ENCODE peak calls at places on chromosome 13, in four cellular contexts. One of them, this sample, is unnamed.

GRCh38 chr13:26760835-26761582 is 423 bp upstream of the GPR12 start:
- DNase-seq in AML-193: no peak
- DNase-seq in NCI-H146: peak; percentile 65
- DNase-seq in EL: no peak
- DNase-seq in this sample: no peak

GRCh38 chr13:46295531-46296464 is 84.1 kb downstream of the LRRC63 start:
- DNase-seq in AML-193: peak; percentile 100
- DNase-seq in NCI-H146: no peak
- DNase-seq in EL: peak; percentile 90
- DNase-seq in this sample: peak; percentile 94

GRCh38 chr13:102028846-102029245 is 373.0 kb downstream of the FGF14 start:
- DNase-seq in AML-193: no peak
- DNase-seq in NCI-H146: no peak
- DNase-seq in EL: no peak
- DNase-seq in this sample: no peak

GRCh38 chr13:51643114-51643881 is 59.0 kb downstream of the WDFY2 start:
- DNase-seq in AML-193: no peak
- DNase-seq in NCI-H146: no peak
- DNase-seq in EL: peak; percentile 98
- DNase-seq in this sample: peak; percentile 96

GRCh38 chr13:24187185-24187584 is 26.7 kb downstream of the SPATA13 start:
- DNase-seq in AML-193: no peak
- DNase-seq in NCI-H146: no peak
- DNase-seq in EL: no peak
- DNase-seq in this sample: peak; percentile 17

GRCh38 chr13:30408319-30409101 is 13.8 kb upstream of the UBE2L5 start:
- DNase-seq in AML-193: peak; percentile 89
- DNase-seq in NCI-H146: no peak
- DNase-seq in EL: peak; percentile 84
- DNase-seq in this sample: peak; percentile 31

GRCh38 chr13:46804391-46804815 is 7.4 kb upstream of the ESD start:
- DNase-seq in AML-193: no peak
- DNase-seq in NCI-H146: no peak
- DNase-seq in EL: peak; percentile 98
- DNase-seq in this sample: peak; percentile 95

GRCh38 chr13:76600086-76600485 is 286.1 kb downstream of the KCTD12 start:
- DNase-seq in AML-193: no peak
- DNase-seq in NCI-H146: no peak
- DNase-seq in EL: no peak
- DNase-seq in this sample: no peak

GRCh38 chr13:21075303-21076264 is 14.2 kb upstream of the LATS2 start:
- DNase-seq in AML-193: peak; percentile 45
- DNase-seq in NCI-H146: no peak
- DNase-seq in EL: no peak
- DNase-seq in this sample: no peak

GRCh38 chr13:114129649-114130062 is 2.8 kb downstream of the RASA3 start:
- DNase-seq in AML-193: no peak
- DNase-seq in NCI-H146: no peak
- DNase-seq in EL: no peak
- DNase-seq in this sample: no peak

GRCh38 chr13:47064381-47064780 is 167.5 kb upstream of the HTR2A start:
- DNase-seq in AML-193: no peak
- DNase-seq in NCI-H146: no peak
- DNase-seq in EL: no peak
- DNase-seq in this sample: no peak

GRCh38 chr13:20945952-20946383 is 43.4 kb upstream of the XPO4 start:
- DNase-seq in AML-193: peak; percentile 62
- DNase-seq in NCI-H146: no peak
- DNase-seq in EL: no peak
- DNase-seq in this sample: no peak

GRCh38 chr13:99346328-99347070 is 39.3 kb upstream of the GPR183 start:
- DNase-seq in AML-193: no peak
- DNase-seq in NCI-H146: no peak
- DNase-seq in EL: no peak
- DNase-seq in this sample: no peak

GRCh38 chr13:106472621-106473020 is 62.8 kb downstream of the EFNB2 start:
- DNase-seq in AML-193: no peak
- DNase-seq in NCI-H146: no peak
- DNase-seq in EL: no peak
- DNase-seq in this sample: no peak

GRCh38 chr13:23956106-23956505 is 58.8 kb upstream of the C1QTNF9B start:
- DNase-seq in AML-193: no peak
- DNase-seq in NCI-H146: no peak
- DNase-seq in EL: peak; percentile 46
- DNase-seq in this sample: peak; percentile 41

GRCh38 chr13:95035311-95036109 is 265.7 kb downstream of the ABCC4 start:
- DNase-seq in AML-193: no peak
- DNase-seq in NCI-H146: no peak
- DNase-seq in EL: no peak
- DNase-seq in this sample: no peak

GRCh38 chr13:33318037-33318436 is 32.5 kb upstream of the STARD13 start:
- DNase-seq in AML-193: no peak
- DNase-seq in NCI-H146: no peak
- DNase-seq in EL: no peak
- DNase-seq in this sample: peak; percentile 1

GRCh38 chr13:103703246-103703645 is 637.0 kb upstream of the SLC10A2 start:
- DNase-seq in AML-193: no peak
- DNase-seq in NCI-H146: no peak
- DNase-seq in EL: no peak
- DNase-seq in this sample: no peak

GRCh38 chr13:98482476-98483444 is 94.1 kb downstream of the STK24 start:
- DNase-seq in AML-193: no peak
- DNase-seq in NCI-H146: no peak
- DNase-seq in EL: peak; percentile 40
- DNase-seq in this sample: no peak

GRCh38 chr13:43915451-43915850 is 35.7 kb downstream of the LACC1 start:
- DNase-seq in AML-193: no peak
- DNase-seq in NCI-H146: no peak
- DNase-seq in EL: no peak
- DNase-seq in this sample: peak; percentile 28

GRCh38 chr13:88014527-88014926 is 343.4 kb downstream of the SLITRK5 start:
- DNase-seq in AML-193: peak; percentile 91
- DNase-seq in NCI-H146: no peak
- DNase-seq in EL: no peak
- DNase-seq in this sample: no peak

GRCh38 chr13:94199135-94199534 is 280.3 kb downstream of the DCT start:
- DNase-seq in AML-193: no peak
- DNase-seq in NCI-H146: no peak
- DNase-seq in EL: no peak
- DNase-seq in this sample: no peak

GRCh38 chr13:67515895-67516294 is 285.8 kb upstream of the PCDH9 start:
- DNase-seq in AML-193: no peak
- DNase-seq in NCI-H146: peak; percentile 32
- DNase-seq in EL: no peak
- DNase-seq in this sample: no peak

GRCh38 chr13:30466358-30466714 is 600 bp upstream of the HMGB1 start:
- DNase-seq in AML-193: peak; percentile 43
- DNase-seq in NCI-H146: peak; percentile 27
- DNase-seq in EL: peak; percentile 58
- DNase-seq in this sample: peak; percentile 43

GRCh38 chr13:49840667-49841066 is 48.2 kb upstream of the KPNA3 start:
- DNase-seq in AML-193: no peak
- DNase-seq in NCI-H146: no peak
- DNase-seq in EL: no peak
- DNase-seq in this sample: no peak

GRCh38 chr13:51816604-51817254 is 12.8 kb upstream of the DHRS12 start:
- DNase-seq in AML-193: no peak
- DNase-seq in NCI-H146: peak; percentile 74
- DNase-seq in EL: no peak
- DNase-seq in this sample: no peak

GRCh38 chr13:94712287-94712811 is at the start of gene SOX21:
- DNase-seq in AML-193: no peak
- DNase-seq in NCI-H146: peak; percentile 77
- DNase-seq in EL: no peak
- DNase-seq in this sample: no peak

GRCh38 chr13:40345654-40346372 is 320.6 kb downstream of the FOXO1 start:
- DNase-seq in AML-193: no peak
- DNase-seq in NCI-H146: no peak
- DNase-seq in EL: no peak
- DNase-seq in this sample: no peak

GRCh38 chr13:30312859-30313258 is 5.5 kb upstream of the KATNAL1 start:
- DNase-seq in AML-193: no peak
- DNase-seq in NCI-H146: no peak
- DNase-seq in EL: peak; percentile 58
- DNase-seq in this sample: no peak

GRCh38 chr13:99995503-99996176 is 14.1 kb downstream of the ZIC2 start:
- DNase-seq in AML-193: no peak
- DNase-seq in NCI-H146: peak; percentile 72
- DNase-seq in EL: no peak
- DNase-seq in this sample: no peak

GRCh38 chr13:33207616-33207964 is 78.0 kb downstream of the STARD13 start:
- DNase-seq in AML-193: no peak
- DNase-seq in NCI-H146: no peak
- DNase-seq in EL: peak; percentile 75
- DNase-seq in this sample: peak; percentile 75

GRCh38 chr13:37263881-37264280 is 158.4 kb upstream of the CSNK1A1L start:
- DNase-seq in AML-193: no peak
- DNase-seq in NCI-H146: no peak
- DNase-seq in EL: no peak
- DNase-seq in this sample: no peak

This sample was measured in HFFc6.